ENCODE peak calls at places on chromosomes 7 and 10, in seven cellular contexts. A is A549, R is fibroblast of lung, S is hepatocyte, W is PC-3, C is SK-N-SH, U is GM12878. O is an unnamed sample. For H3K4me1, the result is how much of the 10 kb centered on the place peaks cover.

GRCh38 chr10:71033396-71033980 is 145.1 kb upstream of the PCBD1 start:
- DNase-seq in A (no peak), R (no peak), S (no peak), W (no peak), C (no peak), U (no peak), O (no peak)

GRCh38 chr7:28551311-28551710 is 139.0 kb downstream of the CREB5 start:
- DNase-seq in A (no peak), R (peak), S (no peak), W (no peak), C (no peak), U (no peak), O (no peak)

GRCh38 chr7:85488406-85488805 is 301.6 kb upstream of the SEMA3D start:
- DNase-seq in A (no peak), R (no peak), S (no peak), W (no peak), C (no peak), U (no peak), O (no peak)

GRCh38 chr10:15152556-15152955 is 15.9 kb downstream of the NMT2 start:
- DNase-seq in A (no peak), R (no peak), S (no peak), W (no peak), C (no peak), U (no peak), O (no peak)

GRCh38 chr7:156558198-156558597 is 82.4 kb upstream of the RNF32 start:
- DNase-seq in A (peak), R (peak), S (no peak), W (peak), C (no peak), U (no peak), O (no peak)

GRCh38 chr7:86991844-86992243 is 67.6 kb downstream of the ELAPOR2 start:
- DNase-seq in A (no peak), R (peak), S (no peak), W (peak), C (no peak), U (no peak), O (no peak)

GRCh38 chr7:127107601-127108007 is 145.1 kb downstream of the GRM8 start:
- DNase-seq in A (peak), R (peak), S (peak), W (peak), C (peak), U (peak), O (peak)

GRCh38 chr7:47087866-47088265 is 494.0 kb downstream of the TNS3 start:
- DNase-seq in A (peak), R (peak), S (no peak), W (peak), C (no peak), U (no peak), O (no peak)

GRCh38 chr7:113491305-113491704 is 373.0 kb upstream of the SMIM30 start:
- DNase-seq in A (no peak), R (no peak), S (no peak), W (no peak), C (no peak), U (no peak), O (no peak)

GRCh38 chr10:93198401-93199175 is 124.9 kb downstream of the CYP26A1 start:
- DNase-seq in A (no peak), R (peak), S (peak), W (no peak), C (no peak), U (no peak), O (no peak)

GRCh38 chr10:33655165-33655815 is 320.8 kb upstream of the NRP1 start:
- DNase-seq in A (no peak), R (peak), S (no peak), W (no peak), C (no peak), U (no peak), O (no peak)

GRCh38 chr10:110171032-110171431 is 36.4 kb upstream of the MXI1 start:
- DNase-seq in A (no peak), R (no peak), S (no peak), W (peak), C (no peak), U (no peak), O (no peak)

GRCh38 chr10:131172433-131172832 is 139.1 kb downstream of the TCERG1L start:
- DNase-seq in A (no peak), R (no peak), S (no peak), W (no peak), C (no peak), U (no peak), O (no peak)

GRCh38 chr10:26095781-26096180 is 120.8 kb upstream of the GAD2 start:
- DNase-seq in A (no peak), R (no peak), S (no peak), W (no peak), C (no peak), U (no peak), O (no peak)

GRCh38 chr7:33156441-33156840 is 27.1 kb downstream of the BBS9 start:
- DNase-seq in A (no peak), R (peak), S (no peak), W (no peak), C (no peak), U (no peak), O (no peak)

GRCh38 chr7:136470179-136470578 is 398.3 kb upstream of the CHRM2 start:
- DNase-seq in A (no peak), R (no peak), S (no peak), W (no peak), C (no peak), U (no peak), O (no peak)
- H3K4me2 ChIP-seq in A (no peak), R (no peak), S (no peak), W (no peak), C (no peak), U (no peak), O (no peak)

GRCh38 chr7:964401-965231 is 10.1 kb upstream of the ADAP1 start:
- DNase-seq in A (peak), R (peak), S (no peak), W (peak), C (peak), U (no peak), O (peak)

GRCh38 chr7:961546-962400 is 7.3 kb upstream of the ADAP1 start:
- DNase-seq in A (no peak), R (no peak), S (no peak), W (no peak), C (peak), U (no peak), O (no peak)

GRCh38 chr7:960269-960871 is 5.9 kb upstream of the ADAP1 start:
- DNase-seq in A (no peak), R (no peak), S (no peak), W (no peak), C (peak), U (no peak), O (no peak)

GRCh38 chr7:963236-964078 is 9.0 kb upstream of the ADAP1 start:
- DNase-seq in A (no peak), R (no peak), S (no peak), W (no peak), C (peak), U (no peak), O (no peak)

DNA sequence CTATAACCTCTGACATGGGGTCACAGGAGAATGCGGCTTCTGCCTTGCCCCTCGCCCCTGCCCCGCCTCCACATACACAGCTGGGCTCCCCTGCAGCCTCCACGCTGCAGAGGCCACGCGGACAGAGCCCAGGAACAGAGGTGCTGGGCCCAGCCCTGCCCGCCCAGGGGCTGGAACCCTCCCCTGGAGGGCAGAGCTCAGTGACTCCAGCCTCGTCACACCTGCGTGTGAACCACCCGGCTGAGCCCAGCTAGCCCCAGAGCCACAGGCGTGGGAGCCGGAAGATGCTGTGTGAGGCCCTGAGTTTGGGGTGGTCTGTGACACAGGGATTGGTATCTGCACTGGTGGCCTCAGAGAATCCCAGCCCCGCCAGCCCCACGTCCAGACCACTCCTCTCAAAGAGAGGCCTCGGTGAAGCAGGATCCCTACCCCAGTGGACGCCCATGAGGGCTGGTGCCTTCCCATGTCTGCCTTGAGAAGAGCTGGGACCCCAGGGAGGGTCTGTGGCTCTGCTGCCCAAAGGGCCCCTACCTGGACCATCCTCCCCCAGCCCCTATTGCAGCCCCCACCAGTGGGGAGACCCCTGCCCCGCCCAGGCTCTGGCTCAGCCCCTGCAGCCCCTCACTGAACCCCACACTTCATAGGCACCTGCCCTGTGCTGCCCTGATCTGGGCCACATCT is 8.1 kb upstream of the ADAP1 start:
- DNase-seq in A (no peak), R (no peak), S (no peak), W (no peak), C (peak), U (no peak), O (no peak)
- H3K4me1 ChIP-seq in A (under half), R (under half), S (under half), W (under half), C (under half), U (under half), O (under half)

GRCh38 chr7:1988533-1988930 is 244.2 kb downstream of the MAD1L1 start:
- DNase-seq in A (no peak), R (no peak), S (no peak), W (no peak), C (no peak), U (no peak), O (no peak)

GRCh38 chr7:1987591-1988532 is 244.9 kb downstream of the MAD1L1 start:
- DNase-seq in A (no peak), R (no peak), S (no peak), W (no peak), C (no peak), U (no peak), O (no peak)

GRCh38 chr7:1987084-1987535 is 245.6 kb downstream of the MAD1L1 start:
- DNase-seq in A (no peak), R (no peak), S (no peak), W (no peak), C (no peak), U (no peak), O (no peak)

GRCh38 chr7:1985071-1985470 is 247.7 kb downstream of the MAD1L1 start:
- DNase-seq in A (no peak), R (no peak), S (no peak), W (no peak), C (no peak), U (no peak), O (no peak)

GRCh38 chr7:1986366-1987083 is 246.2 kb downstream of the MAD1L1 start:
- DNase-seq in A (no peak), R (no peak), S (no peak), W (no peak), C (no peak), U (no peak), O (no peak)
- H3K4me2 ChIP-seq in A (no peak), R (no peak), S (no peak), W (no peak), C (no peak), U (no peak), O (no peak)

DNA sequence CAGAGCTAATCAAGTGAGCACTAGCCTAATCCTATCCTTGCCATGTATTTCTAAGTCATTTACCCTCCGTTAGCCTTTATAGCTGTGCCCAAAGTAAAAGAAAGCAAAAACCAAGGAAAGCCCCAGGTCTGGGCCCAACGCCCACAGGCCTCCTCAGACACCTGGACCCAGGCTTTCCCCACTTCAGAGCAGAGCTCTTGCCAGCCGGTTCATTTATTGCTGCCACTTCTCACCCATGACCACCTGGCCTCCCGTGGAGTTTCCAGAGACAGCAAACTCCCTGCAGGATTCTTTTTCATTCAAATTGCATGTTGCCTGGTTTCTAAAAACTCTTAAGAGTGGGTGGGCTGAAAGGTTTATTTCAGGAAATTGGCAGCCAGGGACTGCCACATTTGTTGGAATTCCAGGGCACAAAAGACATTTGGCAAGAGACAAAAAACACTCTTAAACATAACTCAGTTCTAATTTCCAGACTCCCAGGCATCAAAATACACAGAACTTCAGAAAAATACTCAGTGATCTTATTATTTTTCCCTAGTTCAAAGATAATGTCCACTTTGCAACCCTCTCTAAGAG is 4.7 kb downstream of the VOPP1 start:
- DNase-seq in A (no peak), R (no peak), S (no peak), W (no peak), C (no peak), U (no peak), O (no peak)
- H3K4me1 ChIP-seq in A (under half), R (under half), S (under half), W (under half), C (under half), U (under half), O (under half)

GRCh38 chr10:61605221-61605620 is 57.5 kb upstream of the CABCOCO1 start:
- DNase-seq in A (no peak), R (no peak), S (no peak), W (no peak), C (no peak), U (no peak), O (no peak)

GRCh38 chr10:61606971-61607907 is 55.5 kb upstream of the CABCOCO1 start:
- DNase-seq in A (peak), R (no peak), S (peak), W (peak), C (no peak), U (no peak), O (peak)

GRCh38 chr10:61612009-61612408 is 50.7 kb upstream of the CABCOCO1 start:
- DNase-seq in A (no peak), R (no peak), S (no peak), W (no peak), C (no peak), U (no peak), O (no peak)

GRCh38 chr10:61609609-61610166 is 53.0 kb upstream of the CABCOCO1 start:
- DNase-seq in A (no peak), R (no peak), S (no peak), W (no peak), C (no peak), U (no peak), O (no peak)

GRCh38 chr10:61608255-61609040 is 54.3 kb upstream of the CABCOCO1 start:
- DNase-seq in A (no peak), R (peak), S (no peak), W (no peak), C (no peak), U (no peak), O (no peak)
- H3K4me2 ChIP-seq in A (no peak), R (no peak), S (no peak), W (no peak), C (peak), U (no peak), O (no peak)

DNA sequence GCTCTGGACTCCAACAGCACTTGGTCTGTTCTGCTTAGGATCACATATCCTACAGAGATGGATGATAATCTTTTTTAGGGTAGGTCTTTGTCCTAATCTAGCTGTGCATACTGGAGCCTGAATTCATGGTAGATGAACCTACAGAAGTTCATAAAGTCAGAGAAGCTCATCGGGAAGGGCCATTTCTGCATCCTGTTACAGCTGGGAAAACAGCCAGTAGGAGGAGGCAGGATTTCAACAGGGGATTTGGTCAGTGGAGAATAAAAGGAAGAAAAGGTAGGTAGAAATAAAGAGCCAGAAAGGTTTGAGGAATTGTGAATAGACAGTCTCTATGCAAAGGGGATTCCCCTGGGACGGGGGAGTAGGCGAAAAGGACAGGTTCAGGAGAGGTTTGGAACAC is 101.4 kb downstream of the ANK3 start:
- DNase-seq in A (no peak), R (no peak), S (no peak), W (no peak), C (no peak), U (no peak), O (no peak)
- H3K4me1 ChIP-seq in A (under half), R (under half), S (under half), W (under half), C (under half), U (under half), O (under half)